ENCODE peak calls at places on chromosomes 7 and 10, in seven cellular contexts. One of them, this sample, is unnamed.

GRCh38 chr10:90276894-90277447 is 575.6 kb downstream of the KIF20B start:
- DNase-seq in CD4-positive, alpha-beta T cell: no peak
- DNase-seq in left cardiac atrium: no peak
- DNase-seq in stimulated activated CD4-positive, alpha-beta T cell treated with anti-CD3 and anti-CD28 coated beads, Interleukin-15, amount 100 ng/mL, for 1 hour: no peak
- DNase-seq in RCC 7860: no peak
- DNase-seq in activated CD4-positive, alpha-beta T cell treated with anti-CD3 and anti-CD28 coated beads for 24 hours: no peak
- DNase-seq in endothelial cell: no peak
- DNase-seq in this sample: peak

GRCh38 chr10:114663631-114664030 is 5.6 kb upstream of the ABLIM1 start:
- DNase-seq in CD4-positive, alpha-beta T cell: no peak
- DNase-seq in left cardiac atrium: no peak
- DNase-seq in stimulated activated CD4-positive, alpha-beta T cell treated with anti-CD3 and anti-CD28 coated beads, Interleukin-15, amount 100 ng/mL, for 1 hour: no peak
- DNase-seq in RCC 7860: no peak
- DNase-seq in activated CD4-positive, alpha-beta T cell treated with anti-CD3 and anti-CD28 coated beads for 24 hours: no peak
- DNase-seq in endothelial cell: no peak
- DNase-seq in this sample: no peak

GRCh38 chr7:33379891-33380525 is 250.6 kb downstream of the BBS9 start:
- DNase-seq in CD4-positive, alpha-beta T cell: no peak
- DNase-seq in left cardiac atrium: no peak
- DNase-seq in stimulated activated CD4-positive, alpha-beta T cell treated with anti-CD3 and anti-CD28 coated beads, Interleukin-15, amount 100 ng/mL, for 1 hour: no peak
- DNase-seq in RCC 7860: no peak
- DNase-seq in activated CD4-positive, alpha-beta T cell treated with anti-CD3 and anti-CD28 coated beads for 24 hours: no peak
- DNase-seq in endothelial cell: no peak
- DNase-seq in this sample: peak

GRCh38 chr7:142860968-142861367 is 6.1 kb downstream of the EPHB6 start:
- DNase-seq in CD4-positive, alpha-beta T cell: no peak
- DNase-seq in left cardiac atrium: no peak
- DNase-seq in stimulated activated CD4-positive, alpha-beta T cell treated with anti-CD3 and anti-CD28 coated beads, Interleukin-15, amount 100 ng/mL, for 1 hour: no peak
- DNase-seq in RCC 7860: no peak
- DNase-seq in activated CD4-positive, alpha-beta T cell treated with anti-CD3 and anti-CD28 coated beads for 24 hours: no peak
- DNase-seq in endothelial cell: no peak
- DNase-seq in this sample: no peak

GRCh38 chr10:2143213-2143882 is 406.0 kb upstream of the ADARB2 start:
- DNase-seq in CD4-positive, alpha-beta T cell: no peak
- DNase-seq in left cardiac atrium: no peak
- DNase-seq in stimulated activated CD4-positive, alpha-beta T cell treated with anti-CD3 and anti-CD28 coated beads, Interleukin-15, amount 100 ng/mL, for 1 hour: no peak
- DNase-seq in RCC 7860: no peak
- DNase-seq in activated CD4-positive, alpha-beta T cell treated with anti-CD3 and anti-CD28 coated beads for 24 hours: no peak
- DNase-seq in endothelial cell: no peak
- DNase-seq in this sample: no peak

GRCh38 chr10:115026041-115026779 is 67.0 kb upstream of the ATRNL1 start:
- DNase-seq in CD4-positive, alpha-beta T cell: no peak
- DNase-seq in left cardiac atrium: no peak
- DNase-seq in stimulated activated CD4-positive, alpha-beta T cell treated with anti-CD3 and anti-CD28 coated beads, Interleukin-15, amount 100 ng/mL, for 1 hour: no peak
- DNase-seq in RCC 7860: no peak
- DNase-seq in activated CD4-positive, alpha-beta T cell treated with anti-CD3 and anti-CD28 coated beads for 24 hours: no peak
- DNase-seq in endothelial cell: no peak
- DNase-seq in this sample: no peak

GRCh38 chr7:47846117-47846836 is 102.0 kb downstream of the PKD1L1 start:
- DNase-seq in CD4-positive, alpha-beta T cell: no peak
- DNase-seq in left cardiac atrium: no peak
- DNase-seq in stimulated activated CD4-positive, alpha-beta T cell treated with anti-CD3 and anti-CD28 coated beads, Interleukin-15, amount 100 ng/mL, for 1 hour: no peak
- DNase-seq in RCC 7860: peak
- DNase-seq in activated CD4-positive, alpha-beta T cell treated with anti-CD3 and anti-CD28 coated beads for 24 hours: no peak
- DNase-seq in endothelial cell: no peak
- DNase-seq in this sample: no peak

GRCh38 chr10:5498791-5499492 is 428 bp downstream of the CALML5 start:
- DNase-seq in CD4-positive, alpha-beta T cell: no peak
- DNase-seq in left cardiac atrium: no peak
- DNase-seq in stimulated activated CD4-positive, alpha-beta T cell treated with anti-CD3 and anti-CD28 coated beads, Interleukin-15, amount 100 ng/mL, for 1 hour: no peak
- DNase-seq in RCC 7860: no peak
- DNase-seq in activated CD4-positive, alpha-beta T cell treated with anti-CD3 and anti-CD28 coated beads for 24 hours: no peak
- DNase-seq in endothelial cell: no peak
- DNase-seq in this sample: no peak

GRCh38 chr7:45185028-45185863 is 27.7 kb downstream of the RAMP3 start:
- DNase-seq in CD4-positive, alpha-beta T cell: no peak
- DNase-seq in left cardiac atrium: no peak
- DNase-seq in stimulated activated CD4-positive, alpha-beta T cell treated with anti-CD3 and anti-CD28 coated beads, Interleukin-15, amount 100 ng/mL, for 1 hour: no peak
- DNase-seq in RCC 7860: no peak
- DNase-seq in activated CD4-positive, alpha-beta T cell treated with anti-CD3 and anti-CD28 coated beads for 24 hours: no peak
- DNase-seq in endothelial cell: no peak
- DNase-seq in this sample: no peak

GRCh38 chr7:156438011-156438410 is 202.6 kb upstream of the RNF32 start:
- DNase-seq in CD4-positive, alpha-beta T cell: no peak
- DNase-seq in left cardiac atrium: no peak
- DNase-seq in stimulated activated CD4-positive, alpha-beta T cell treated with anti-CD3 and anti-CD28 coated beads, Interleukin-15, amount 100 ng/mL, for 1 hour: no peak
- DNase-seq in RCC 7860: no peak
- DNase-seq in activated CD4-positive, alpha-beta T cell treated with anti-CD3 and anti-CD28 coated beads for 24 hours: no peak
- DNase-seq in endothelial cell: no peak
- DNase-seq in this sample: no peak

GRCh38 chr7:114825423-114825951 is 96.4 kb upstream of the MDFIC start:
- DNase-seq in CD4-positive, alpha-beta T cell: no peak
- DNase-seq in left cardiac atrium: no peak
- DNase-seq in stimulated activated CD4-positive, alpha-beta T cell treated with anti-CD3 and anti-CD28 coated beads, Interleukin-15, amount 100 ng/mL, for 1 hour: no peak
- DNase-seq in RCC 7860: no peak
- DNase-seq in activated CD4-positive, alpha-beta T cell treated with anti-CD3 and anti-CD28 coated beads for 24 hours: peak
- DNase-seq in endothelial cell: no peak
- DNase-seq in this sample: no peak

GRCh38 chr7:16063691-16064090 is 357.6 kb downstream of the CRPPA start:
- DNase-seq in CD4-positive, alpha-beta T cell: no peak
- DNase-seq in left cardiac atrium: no peak
- DNase-seq in stimulated activated CD4-positive, alpha-beta T cell treated with anti-CD3 and anti-CD28 coated beads, Interleukin-15, amount 100 ng/mL, for 1 hour: no peak
- DNase-seq in RCC 7860: no peak
- DNase-seq in activated CD4-positive, alpha-beta T cell treated with anti-CD3 and anti-CD28 coated beads for 24 hours: no peak
- DNase-seq in endothelial cell: no peak
- DNase-seq in this sample: peak

GRCh38 chr10:30553625-30554442 is 75.7 kb downstream of the LYZL2 start:
- DNase-seq in CD4-positive, alpha-beta T cell: no peak
- DNase-seq in left cardiac atrium: peak
- DNase-seq in stimulated activated CD4-positive, alpha-beta T cell treated with anti-CD3 and anti-CD28 coated beads, Interleukin-15, amount 100 ng/mL, for 1 hour: no peak
- DNase-seq in RCC 7860: no peak
- DNase-seq in activated CD4-positive, alpha-beta T cell treated with anti-CD3 and anti-CD28 coated beads for 24 hours: no peak
- DNase-seq in endothelial cell: peak
- DNase-seq in this sample: no peak

GRCh38 chr10:71067098-71067760 is 145.1 kb upstream of the UNC5B start:
- DNase-seq in CD4-positive, alpha-beta T cell: no peak
- DNase-seq in left cardiac atrium: no peak
- DNase-seq in stimulated activated CD4-positive, alpha-beta T cell treated with anti-CD3 and anti-CD28 coated beads, Interleukin-15, amount 100 ng/mL, for 1 hour: no peak
- DNase-seq in RCC 7860: no peak
- DNase-seq in activated CD4-positive, alpha-beta T cell treated with anti-CD3 and anti-CD28 coated beads for 24 hours: no peak
- DNase-seq in endothelial cell: no peak
- DNase-seq in this sample: no peak

GRCh38 chr7:114901771-114902170 is 20.1 kb upstream of the MDFIC start:
- DNase-seq in CD4-positive, alpha-beta T cell: no peak
- DNase-seq in left cardiac atrium: no peak
- DNase-seq in stimulated activated CD4-positive, alpha-beta T cell treated with anti-CD3 and anti-CD28 coated beads, Interleukin-15, amount 100 ng/mL, for 1 hour: no peak
- DNase-seq in RCC 7860: peak
- DNase-seq in activated CD4-positive, alpha-beta T cell treated with anti-CD3 and anti-CD28 coated beads for 24 hours: no peak
- DNase-seq in endothelial cell: no peak
- DNase-seq in this sample: no peak

GRCh38 chr10:11936389-11937152 is 106.0 kb downstream of the UPF2 start:
- DNase-seq in CD4-positive, alpha-beta T cell: no peak
- DNase-seq in left cardiac atrium: no peak
- DNase-seq in stimulated activated CD4-positive, alpha-beta T cell treated with anti-CD3 and anti-CD28 coated beads, Interleukin-15, amount 100 ng/mL, for 1 hour: no peak
- DNase-seq in RCC 7860: no peak
- DNase-seq in activated CD4-positive, alpha-beta T cell treated with anti-CD3 and anti-CD28 coated beads for 24 hours: no peak
- DNase-seq in endothelial cell: no peak
- DNase-seq in this sample: no peak

GRCh38 chr7:100568176-100568935 is 5.3 kb downstream of the SAP25 start:
- DNase-seq in CD4-positive, alpha-beta T cell: no peak
- DNase-seq in left cardiac atrium: no peak
- DNase-seq in stimulated activated CD4-positive, alpha-beta T cell treated with anti-CD3 and anti-CD28 coated beads, Interleukin-15, amount 100 ng/mL, for 1 hour: no peak
- DNase-seq in RCC 7860: no peak
- DNase-seq in activated CD4-positive, alpha-beta T cell treated with anti-CD3 and anti-CD28 coated beads for 24 hours: no peak
- DNase-seq in endothelial cell: no peak
- DNase-seq in this sample: no peak

GRCh38 chr10:50794490-50794889 is 54.8 kb downstream of the ASAH2B start:
- DNase-seq in CD4-positive, alpha-beta T cell: no peak
- DNase-seq in left cardiac atrium: no peak
- DNase-seq in stimulated activated CD4-positive, alpha-beta T cell treated with anti-CD3 and anti-CD28 coated beads, Interleukin-15, amount 100 ng/mL, for 1 hour: no peak
- DNase-seq in RCC 7860: no peak
- DNase-seq in activated CD4-positive, alpha-beta T cell treated with anti-CD3 and anti-CD28 coated beads for 24 hours: no peak
- DNase-seq in endothelial cell: no peak
- DNase-seq in this sample: no peak

GRCh38 chr10:126041804-126042231 is 145.5 kb downstream of the FANK1 start:
- DNase-seq in CD4-positive, alpha-beta T cell: peak
- DNase-seq in left cardiac atrium: peak
- DNase-seq in stimulated activated CD4-positive, alpha-beta T cell treated with anti-CD3 and anti-CD28 coated beads, Interleukin-15, amount 100 ng/mL, for 1 hour: peak
- DNase-seq in RCC 7860: peak
- DNase-seq in activated CD4-positive, alpha-beta T cell treated with anti-CD3 and anti-CD28 coated beads for 24 hours: peak
- DNase-seq in endothelial cell: peak
- DNase-seq in this sample: no peak

GRCh38 chr10:23100331-23101030 is 5.1 kb downstream of the MSRB2 start:
- DNase-seq in CD4-positive, alpha-beta T cell: no peak
- DNase-seq in left cardiac atrium: no peak
- DNase-seq in stimulated activated CD4-positive, alpha-beta T cell treated with anti-CD3 and anti-CD28 coated beads, Interleukin-15, amount 100 ng/mL, for 1 hour: no peak
- DNase-seq in RCC 7860: no peak
- DNase-seq in activated CD4-positive, alpha-beta T cell treated with anti-CD3 and anti-CD28 coated beads for 24 hours: peak
- DNase-seq in endothelial cell: no peak
- DNase-seq in this sample: no peak

GRCh38 chr7:111559665-111560064 is 2.6 kb downstream of the IMMP2L start:
- DNase-seq in CD4-positive, alpha-beta T cell: no peak
- DNase-seq in left cardiac atrium: no peak
- DNase-seq in stimulated activated CD4-positive, alpha-beta T cell treated with anti-CD3 and anti-CD28 coated beads, Interleukin-15, amount 100 ng/mL, for 1 hour: no peak
- DNase-seq in RCC 7860: no peak
- DNase-seq in activated CD4-positive, alpha-beta T cell treated with anti-CD3 and anti-CD28 coated beads for 24 hours: no peak
- DNase-seq in endothelial cell: no peak
- DNase-seq in this sample: no peak

GRCh38 chr7:41834805-41835694 is 132.2 kb upstream of the INHBA start:
- DNase-seq in CD4-positive, alpha-beta T cell: no peak
- DNase-seq in left cardiac atrium: no peak
- DNase-seq in stimulated activated CD4-positive, alpha-beta T cell treated with anti-CD3 and anti-CD28 coated beads, Interleukin-15, amount 100 ng/mL, for 1 hour: no peak
- DNase-seq in RCC 7860: no peak
- DNase-seq in activated CD4-positive, alpha-beta T cell treated with anti-CD3 and anti-CD28 coated beads for 24 hours: no peak
- DNase-seq in endothelial cell: no peak
- DNase-seq in this sample: peak

GRCh38 chr7:36161996-36162395 is 8.9 kb downstream of the EEPD1 start:
- DNase-seq in CD4-positive, alpha-beta T cell: no peak
- DNase-seq in left cardiac atrium: no peak
- DNase-seq in stimulated activated CD4-positive, alpha-beta T cell treated with anti-CD3 and anti-CD28 coated beads, Interleukin-15, amount 100 ng/mL, for 1 hour: no peak
- DNase-seq in RCC 7860: peak
- DNase-seq in activated CD4-positive, alpha-beta T cell treated with anti-CD3 and anti-CD28 coated beads for 24 hours: no peak
- DNase-seq in endothelial cell: no peak
- DNase-seq in this sample: no peak

GRCh38 chr7:132225216-132226030 is 350.8 kb downstream of the PLXNA4 start:
- DNase-seq in CD4-positive, alpha-beta T cell: no peak
- DNase-seq in left cardiac atrium: no peak
- DNase-seq in stimulated activated CD4-positive, alpha-beta T cell treated with anti-CD3 and anti-CD28 coated beads, Interleukin-15, amount 100 ng/mL, for 1 hour: no peak
- DNase-seq in RCC 7860: no peak
- DNase-seq in activated CD4-positive, alpha-beta T cell treated with anti-CD3 and anti-CD28 coated beads for 24 hours: no peak
- DNase-seq in endothelial cell: no peak
- DNase-seq in this sample: no peak

GRCh38 chr7:26620352-26620751 is 244.0 kb downstream of the SKAP2 start:
- DNase-seq in CD4-positive, alpha-beta T cell: no peak
- DNase-seq in left cardiac atrium: no peak
- DNase-seq in stimulated activated CD4-positive, alpha-beta T cell treated with anti-CD3 and anti-CD28 coated beads, Interleukin-15, amount 100 ng/mL, for 1 hour: no peak
- DNase-seq in RCC 7860: peak
- DNase-seq in activated CD4-positive, alpha-beta T cell treated with anti-CD3 and anti-CD28 coated beads for 24 hours: no peak
- DNase-seq in endothelial cell: peak
- DNase-seq in this sample: no peak

GRCh38 chr10:85642421-85643170 is 724.0 kb downstream of the GRID1 start:
- DNase-seq in CD4-positive, alpha-beta T cell: no peak
- DNase-seq in left cardiac atrium: no peak
- DNase-seq in stimulated activated CD4-positive, alpha-beta T cell treated with anti-CD3 and anti-CD28 coated beads, Interleukin-15, amount 100 ng/mL, for 1 hour: no peak
- DNase-seq in RCC 7860: peak
- DNase-seq in activated CD4-positive, alpha-beta T cell treated with anti-CD3 and anti-CD28 coated beads for 24 hours: no peak
- DNase-seq in endothelial cell: no peak
- DNase-seq in this sample: peak